ENCODE peak calls at places on chromosomes 7 and 10, in five cellular contexts. N is activated T-helper 1 cell treated with Interleukin-2 at 50 U/mL for 16 hours, C is KG1, I is Panc1, T is iPS DF 19.7. Q is an unnamed sample.

GRCh38 chr10:10792681-10793080 is 225.0 kb upstream of the CELF2 start:
- DNase-seq in I (no peak), C (no peak), T (no peak), N (no peak), Q (no peak)

GRCh38 chr10:125375210-125375609 is 214.8 kb upstream of the CTBP2 start:
- DNase-seq in I (no peak), C (no peak), T (no peak), N (no peak), Q (peak)

GRCh38 chr7:140676303-140676702 is 3.6 kb downstream of the ADCK2 start:
- DNase-seq in T (no peak), N (no peak), C (no peak), I (no peak), Q (no peak)

GRCh38 chr7:130151591-130152269 is 53.5 kb downstream of the TMEM209 start:
- DNase-seq in C (no peak), I (no peak), T (no peak), N (peak), Q (no peak)

GRCh38 chr10:127756264-127756663 is 19.3 kb downstream of the FOXI2 start:
- DNase-seq in T (no peak), C (no peak), I (no peak), N (no peak), Q (no peak)

GRCh38 chr10:36783400-36783799 is 342.0 kb upstream of the ANKRD30A start:
- DNase-seq in N (no peak), T (no peak), I (no peak), C (no peak), Q (no peak)

GRCh38 chr7:47392241-47392759 is 189.6 kb downstream of the TNS3 start:
- DNase-seq in N (no peak), C (no peak), T (no peak), I (no peak), Q (no peak)

GRCh38 chr10:71232089-71232998 is 20.0 kb downstream of the UNC5B start:
- DNase-seq in I (no peak), N (no peak), C (no peak), T (no peak), Q (no peak)

GRCh38 chr7:90487808-90488207 is 18.4 kb downstream of the PTTG1IP2 start:
- DNase-seq in C (no peak), T (no peak), N (no peak), I (no peak), Q (no peak)

GRCh38 chr10:24952701-24953349 is 419 bp upstream of the PRTFDC1 start:
- DNase-seq in N (peak), I (no peak), T (peak), C (no peak), Q (peak)

GRCh38 chr7:107254398-107254985 is 85.7 kb downstream of the HBP1 start:
- DNase-seq in T (no peak), C (no peak), I (no peak), N (no peak), Q (no peak)

GRCh38 chr7:90222811-90223725 is 11.5 kb downstream of the STEAP2 start:
- DNase-seq in C (no peak), I (no peak), T (no peak), N (no peak), Q (no peak)

GRCh38 chr7:98555403-98555802 is 61.7 kb upstream of the NPTX2 start:
- DNase-seq in C (no peak), T (no peak), I (no peak), N (no peak), Q (no peak)

GRCh38 chr7:27198871-27199801 is 755 bp downstream of the HOXA13 start:
- DNase-seq in N (no peak), T (no peak), C (no peak), I (no peak), Q (no peak)

GRCh38 chr10:68135922-68136718 is 26.8 kb downstream of the MYPN start:
- DNase-seq in C (no peak), N (no peak), T (no peak), I (peak), Q (no peak)

GRCh38 chr7:158325530-158326381 is 261.9 kb downstream of the PTPRN2 start:
- DNase-seq in I (no peak), N (no peak), T (no peak), C (no peak), Q (peak)

GRCh38 chr10:5659702-5660528 is 6.5 kb downstream of the ASB13 start:
- DNase-seq in C (peak), T (no peak), N (no peak), I (no peak), Q (peak)

GRCh38 chr7:288671-289101 is 1.3 kb upstream of the FOXL3 start:
- DNase-seq in T (no peak), C (no peak), I (no peak), N (no peak), Q (no peak)

GRCh38 chr7:43085992-43086391 is 26.5 kb upstream of the HECW1 start:
- DNase-seq in N (no peak), C (no peak), I (no peak), T (no peak), Q (no peak)

GRCh38 chr10:34813626-34814227 is 1.4 kb downstream of the PARD3 start:
- DNase-seq in N (no peak), T (no peak), I (no peak), C (no peak), Q (no peak)

GRCh38 chr10:44952779-44953231 is 6.8 kb upstream of the RASSF4 start:
- DNase-seq in I (no peak), T (no peak), N (no peak), C (no peak), Q (no peak)

GRCh38 chr7:64619705-64620104 is 46.2 kb upstream of the ZNF107 start:
- DNase-seq in T (no peak), I (no peak), N (no peak), C (no peak), Q (no peak)

GRCh38 chr7:154388412-154388811 is 336.2 kb downstream of the DPP6 start:
- DNase-seq in I (no peak), N (no peak), T (no peak), C (no peak), Q (no peak)

GRCh38 chr10:20257422-20257821 is 441.2 kb downstream of the PLXDC2 start:
- DNase-seq in I (no peak), N (no peak), C (no peak), T (peak), Q (no peak)

GRCh38 chr10:89588671-89589070 is 53.3 kb upstream of the SLC16A12 start:
- DNase-seq in T (no peak), N (no peak), C (no peak), I (no peak), Q (no peak)

GRCh38 chr10:78222096-78222790 is 188.6 kb downstream of the RPS24 start:
- DNase-seq in N (no peak), C (no peak), T (no peak), I (no peak), Q (no peak)

GRCh38 chr10:97067716-97068391 is 117.9 kb downstream of the SLIT1 start:
- DNase-seq in I (no peak), T (no peak), N (no peak), C (no peak), Q (peak)

GRCh38 chr7:148623586-148624282 is 33.2 kb downstream of the C7orf33 start:
- DNase-seq in N (no peak), T (no peak), C (no peak), I (no peak), Q (peak)

GRCh38 chr10:126247454-126247975 is 140.8 kb downstream of the ADAM12 start:
- DNase-seq in N (no peak), I (peak), T (no peak), C (no peak), Q (no peak)

GRCh38 chr7:74544706-74545469 is 91.2 kb downstream of the GTF2IRD1 start:
- DNase-seq in I (peak), T (peak), C (peak), N (no peak), Q (peak)

GRCh38 chr10:36534471-36535002 is 590.9 kb upstream of the ANKRD30A start:
- DNase-seq in C (peak), T (no peak), I (peak), N (no peak), Q (peak)

GRCh38 chr10:14926722-14927416 is 27.0 kb downstream of the DCLRE1C start:
- DNase-seq in N (no peak), C (no peak), I (no peak), T (no peak), Q (no peak)

GRCh38 chr10:36172054-36172531 is 530.0 kb upstream of the FZD8 start:
- DNase-seq in I (no peak), T (no peak), N (no peak), C (no peak), Q (no peak)

Q was measured in KBM-7.